ENCODE peak calls at places on chromosomes 5 and 9, in ten cellular contexts. One of them, this sample, is unnamed.

GRCh38 chr9:96612966-96613589 is 6.6 kb downstream of the CDC14B start:
- DNase-seq in fibroblast of mammary gland: no peak
- DNase-seq in kidney tubule cell: no peak
- DNase-seq in kidney: no peak
- DNase-seq in AG10803: no peak
- DNase-seq in mucosa of gallbladder: no peak
- DNase-seq in Ammon's horn: peak
- DNase-seq in stimulated activated CD8-positive, alpha-beta memory T cell treated with anti-CD3 and anti-CD28 coated beads, Interleukin-12 subunit alpha, Interleukin-12 subunit beta, amount 100 ng/mL, for 4 hours: no peak
- DNase-seq in ELR: no peak
- DNase-seq in AG09319: no peak
- DNase-seq in this sample: no peak

GRCh38 chr9:114100536-114100935 is 1.4 kb upstream of the KIF12 start:
- DNase-seq in fibroblast of mammary gland: no peak
- DNase-seq in kidney tubule cell: peak
- DNase-seq in kidney: peak
- DNase-seq in AG10803: no peak
- DNase-seq in mucosa of gallbladder: no peak
- DNase-seq in Ammon's horn: no peak
- DNase-seq in stimulated activated CD8-positive, alpha-beta memory T cell treated with anti-CD3 and anti-CD28 coated beads, Interleukin-12 subunit alpha, Interleukin-12 subunit beta, amount 100 ng/mL, for 4 hours: no peak
- DNase-seq in ELR: no peak
- DNase-seq in AG09319: no peak
- DNase-seq in this sample: no peak

GRCh38 chr9:110047955-110048472 is 159.9 kb downstream of the C9orf152 start:
- DNase-seq in fibroblast of mammary gland: no peak
- DNase-seq in kidney tubule cell: peak
- DNase-seq in kidney: no peak
- DNase-seq in AG10803: no peak
- DNase-seq in mucosa of gallbladder: no peak
- DNase-seq in Ammon's horn: peak
- DNase-seq in stimulated activated CD8-positive, alpha-beta memory T cell treated with anti-CD3 and anti-CD28 coated beads, Interleukin-12 subunit alpha, Interleukin-12 subunit beta, amount 100 ng/mL, for 4 hours: no peak
- DNase-seq in ELR: no peak
- DNase-seq in AG09319: no peak
- DNase-seq in this sample: no peak

GRCh38 chr9:134057311-134057665 is 10.5 kb downstream of the BRD3 start:
- DNase-seq in fibroblast of mammary gland: no peak
- DNase-seq in kidney tubule cell: no peak
- DNase-seq in kidney: no peak
- DNase-seq in AG10803: no peak
- DNase-seq in mucosa of gallbladder: no peak
- DNase-seq in Ammon's horn: no peak
- DNase-seq in stimulated activated CD8-positive, alpha-beta memory T cell treated with anti-CD3 and anti-CD28 coated beads, Interleukin-12 subunit alpha, Interleukin-12 subunit beta, amount 100 ng/mL, for 4 hours: no peak
- DNase-seq in ELR: no peak
- DNase-seq in AG09319: no peak
- DNase-seq in this sample: no peak

GRCh38 chr5:58184910-58185309 is 275.0 kb downstream of the PLK2 start:
- DNase-seq in fibroblast of mammary gland: peak
- DNase-seq in kidney tubule cell: peak
- DNase-seq in kidney: no peak
- DNase-seq in AG10803: peak
- DNase-seq in mucosa of gallbladder: no peak
- DNase-seq in Ammon's horn: no peak
- DNase-seq in stimulated activated CD8-positive, alpha-beta memory T cell treated with anti-CD3 and anti-CD28 coated beads, Interleukin-12 subunit alpha, Interleukin-12 subunit beta, amount 100 ng/mL, for 4 hours: no peak
- DNase-seq in ELR: peak
- DNase-seq in AG09319: peak
- DNase-seq in this sample: no peak

GRCh38 chr5:164119806-164120440 is 614.5 kb downstream of the MAT2B start:
- DNase-seq in fibroblast of mammary gland: peak
- DNase-seq in kidney tubule cell: peak
- DNase-seq in kidney: no peak
- DNase-seq in AG10803: peak
- DNase-seq in mucosa of gallbladder: no peak
- DNase-seq in Ammon's horn: no peak
- DNase-seq in stimulated activated CD8-positive, alpha-beta memory T cell treated with anti-CD3 and anti-CD28 coated beads, Interleukin-12 subunit alpha, Interleukin-12 subunit beta, amount 100 ng/mL, for 4 hours: no peak
- DNase-seq in ELR: peak
- DNase-seq in AG09319: no peak
- DNase-seq in this sample: peak

GRCh38 chr5:6590581-6590980 is 42.3 kb downstream of the NSUN2 start:
- DNase-seq in fibroblast of mammary gland: no peak
- DNase-seq in kidney tubule cell: no peak
- DNase-seq in kidney: no peak
- DNase-seq in AG10803: no peak
- DNase-seq in mucosa of gallbladder: no peak
- DNase-seq in Ammon's horn: no peak
- DNase-seq in stimulated activated CD8-positive, alpha-beta memory T cell treated with anti-CD3 and anti-CD28 coated beads, Interleukin-12 subunit alpha, Interleukin-12 subunit beta, amount 100 ng/mL, for 4 hours: no peak
- DNase-seq in ELR: no peak
- DNase-seq in AG09319: no peak
- DNase-seq in this sample: no peak

GRCh38 chr9:9563817-9564216 is 1049.0 kb downstream of the PTPRD start:
- DNase-seq in fibroblast of mammary gland: no peak
- DNase-seq in kidney tubule cell: peak
- DNase-seq in kidney: no peak
- DNase-seq in AG10803: no peak
- DNase-seq in mucosa of gallbladder: no peak
- DNase-seq in Ammon's horn: no peak
- DNase-seq in stimulated activated CD8-positive, alpha-beta memory T cell treated with anti-CD3 and anti-CD28 coated beads, Interleukin-12 subunit alpha, Interleukin-12 subunit beta, amount 100 ng/mL, for 4 hours: no peak
- DNase-seq in ELR: no peak
- DNase-seq in AG09319: no peak
- DNase-seq in this sample: no peak

GRCh38 chr9:123364241-123364824 is 8.3 kb downstream of the CRB2 start:
- DNase-seq in fibroblast of mammary gland: peak
- DNase-seq in kidney tubule cell: peak
- DNase-seq in kidney: no peak
- DNase-seq in AG10803: peak
- DNase-seq in mucosa of gallbladder: no peak
- DNase-seq in Ammon's horn: peak
- DNase-seq in stimulated activated CD8-positive, alpha-beta memory T cell treated with anti-CD3 and anti-CD28 coated beads, Interleukin-12 subunit alpha, Interleukin-12 subunit beta, amount 100 ng/mL, for 4 hours: no peak
- DNase-seq in ELR: no peak
- DNase-seq in AG09319: no peak
- DNase-seq in this sample: no peak

GRCh38 chr5:179542170-179542569 is 8.2 kb upstream of the RUFY1 start:
- DNase-seq in fibroblast of mammary gland: no peak
- DNase-seq in kidney tubule cell: no peak
- DNase-seq in kidney: no peak
- DNase-seq in AG10803: no peak
- DNase-seq in mucosa of gallbladder: no peak
- DNase-seq in Ammon's horn: no peak
- DNase-seq in stimulated activated CD8-positive, alpha-beta memory T cell treated with anti-CD3 and anti-CD28 coated beads, Interleukin-12 subunit alpha, Interleukin-12 subunit beta, amount 100 ng/mL, for 4 hours: no peak
- DNase-seq in ELR: no peak
- DNase-seq in AG09319: no peak
- DNase-seq in this sample: no peak

GRCh38 chr5:72523960-72524582 is 16.9 kb upstream of the ZNF366 start:
- DNase-seq in fibroblast of mammary gland: peak
- DNase-seq in kidney tubule cell: peak
- DNase-seq in kidney: no peak
- DNase-seq in AG10803: peak
- DNase-seq in mucosa of gallbladder: no peak
- DNase-seq in Ammon's horn: peak
- DNase-seq in stimulated activated CD8-positive, alpha-beta memory T cell treated with anti-CD3 and anti-CD28 coated beads, Interleukin-12 subunit alpha, Interleukin-12 subunit beta, amount 100 ng/mL, for 4 hours: no peak
- DNase-seq in ELR: peak
- DNase-seq in AG09319: peak
- DNase-seq in this sample: no peak

GRCh38 chr9:113558632-113559502 is 95.3 kb downstream of the RGS3 start:
- DNase-seq in fibroblast of mammary gland: peak
- DNase-seq in kidney tubule cell: peak
- DNase-seq in kidney: peak
- DNase-seq in AG10803: peak
- DNase-seq in mucosa of gallbladder: peak
- DNase-seq in Ammon's horn: peak
- DNase-seq in stimulated activated CD8-positive, alpha-beta memory T cell treated with anti-CD3 and anti-CD28 coated beads, Interleukin-12 subunit alpha, Interleukin-12 subunit beta, amount 100 ng/mL, for 4 hours: no peak
- DNase-seq in ELR: peak
- DNase-seq in AG09319: no peak
- DNase-seq in this sample: peak

GRCh38 chr9:135123735-135124134 is 36.3 kb downstream of the OLFM1 start:
- DNase-seq in fibroblast of mammary gland: no peak
- DNase-seq in kidney tubule cell: no peak
- DNase-seq in kidney: no peak
- DNase-seq in AG10803: no peak
- DNase-seq in mucosa of gallbladder: no peak
- DNase-seq in Ammon's horn: peak
- DNase-seq in stimulated activated CD8-positive, alpha-beta memory T cell treated with anti-CD3 and anti-CD28 coated beads, Interleukin-12 subunit alpha, Interleukin-12 subunit beta, amount 100 ng/mL, for 4 hours: no peak
- DNase-seq in ELR: no peak
- DNase-seq in AG09319: no peak
- DNase-seq in this sample: no peak

GRCh38 chr9:6910497-6910896 is 152.7 kb downstream of the KDM4C start:
- DNase-seq in fibroblast of mammary gland: no peak
- DNase-seq in kidney tubule cell: no peak
- DNase-seq in kidney: no peak
- DNase-seq in AG10803: no peak
- DNase-seq in mucosa of gallbladder: no peak
- DNase-seq in Ammon's horn: no peak
- DNase-seq in stimulated activated CD8-positive, alpha-beta memory T cell treated with anti-CD3 and anti-CD28 coated beads, Interleukin-12 subunit alpha, Interleukin-12 subunit beta, amount 100 ng/mL, for 4 hours: no peak
- DNase-seq in ELR: no peak
- DNase-seq in AG09319: no peak
- DNase-seq in this sample: no peak

GRCh38 chr9:88355166-88355565 is 33.1 kb upstream of the SPIN1 start:
- DNase-seq in fibroblast of mammary gland: peak
- DNase-seq in kidney tubule cell: peak
- DNase-seq in kidney: no peak
- DNase-seq in AG10803: no peak
- DNase-seq in mucosa of gallbladder: peak
- DNase-seq in Ammon's horn: no peak
- DNase-seq in stimulated activated CD8-positive, alpha-beta memory T cell treated with anti-CD3 and anti-CD28 coated beads, Interleukin-12 subunit alpha, Interleukin-12 subunit beta, amount 100 ng/mL, for 4 hours: no peak
- DNase-seq in ELR: peak
- DNase-seq in AG09319: no peak
- DNase-seq in this sample: no peak

GRCh38 chr5:146032911-146033310 is 72.5 kb downstream of the PLAC8L1 start:
- DNase-seq in fibroblast of mammary gland: no peak
- DNase-seq in kidney tubule cell: no peak
- DNase-seq in kidney: no peak
- DNase-seq in AG10803: no peak
- DNase-seq in mucosa of gallbladder: no peak
- DNase-seq in Ammon's horn: no peak
- DNase-seq in stimulated activated CD8-positive, alpha-beta memory T cell treated with anti-CD3 and anti-CD28 coated beads, Interleukin-12 subunit alpha, Interleukin-12 subunit beta, amount 100 ng/mL, for 4 hours: no peak
- DNase-seq in ELR: no peak
- DNase-seq in AG09319: no peak
- DNase-seq in this sample: no peak

GRCh38 chr5:132229236-132229635 is 1.6 kb upstream of the P4HA2 start:
- DNase-seq in fibroblast of mammary gland: no peak
- DNase-seq in kidney tubule cell: no peak
- DNase-seq in kidney: no peak
- DNase-seq in AG10803: no peak
- DNase-seq in mucosa of gallbladder: no peak
- DNase-seq in Ammon's horn: no peak
- DNase-seq in stimulated activated CD8-positive, alpha-beta memory T cell treated with anti-CD3 and anti-CD28 coated beads, Interleukin-12 subunit alpha, Interleukin-12 subunit beta, amount 100 ng/mL, for 4 hours: no peak
- DNase-seq in ELR: no peak
- DNase-seq in AG09319: no peak
- DNase-seq in this sample: no peak

GRCh38 chr5:14193496-14193895 is 50.4 kb downstream of the TRIO start:
- DNase-seq in fibroblast of mammary gland: peak
- DNase-seq in kidney tubule cell: no peak
- DNase-seq in kidney: no peak
- DNase-seq in AG10803: no peak
- DNase-seq in mucosa of gallbladder: no peak
- DNase-seq in Ammon's horn: no peak
- DNase-seq in stimulated activated CD8-positive, alpha-beta memory T cell treated with anti-CD3 and anti-CD28 coated beads, Interleukin-12 subunit alpha, Interleukin-12 subunit beta, amount 100 ng/mL, for 4 hours: no peak
- DNase-seq in ELR: no peak
- DNase-seq in AG09319: no peak
- DNase-seq in this sample: no peak

GRCh38 chr9:6428940-6429889 is 16.2 kb downstream of the UHRF2 start:
- DNase-seq in fibroblast of mammary gland: peak
- DNase-seq in kidney tubule cell: peak
- DNase-seq in kidney: no peak
- DNase-seq in AG10803: no peak
- DNase-seq in mucosa of gallbladder: no peak
- DNase-seq in Ammon's horn: no peak
- DNase-seq in stimulated activated CD8-positive, alpha-beta memory T cell treated with anti-CD3 and anti-CD28 coated beads, Interleukin-12 subunit alpha, Interleukin-12 subunit beta, amount 100 ng/mL, for 4 hours: no peak
- DNase-seq in ELR: no peak
- DNase-seq in AG09319: no peak
- DNase-seq in this sample: no peak

GRCh38 chr5:125209650-125210049 is 463.2 kb upstream of the ZNF608 start:
- DNase-seq in fibroblast of mammary gland: peak
- DNase-seq in kidney tubule cell: no peak
- DNase-seq in kidney: no peak
- DNase-seq in AG10803: peak
- DNase-seq in mucosa of gallbladder: no peak
- DNase-seq in Ammon's horn: no peak
- DNase-seq in stimulated activated CD8-positive, alpha-beta memory T cell treated with anti-CD3 and anti-CD28 coated beads, Interleukin-12 subunit alpha, Interleukin-12 subunit beta, amount 100 ng/mL, for 4 hours: no peak
- DNase-seq in ELR: no peak
- DNase-seq in AG09319: no peak
- DNase-seq in this sample: no peak

GRCh38 chr9:93825348-93826115 is 129.6 kb downstream of the BARX1 start:
- DNase-seq in fibroblast of mammary gland: no peak
- DNase-seq in kidney tubule cell: no peak
- DNase-seq in kidney: no peak
- DNase-seq in AG10803: no peak
- DNase-seq in mucosa of gallbladder: no peak
- DNase-seq in Ammon's horn: no peak
- DNase-seq in stimulated activated CD8-positive, alpha-beta memory T cell treated with anti-CD3 and anti-CD28 coated beads, Interleukin-12 subunit alpha, Interleukin-12 subunit beta, amount 100 ng/mL, for 4 hours: no peak
- DNase-seq in ELR: no peak
- DNase-seq in AG09319: no peak
- DNase-seq in this sample: no peak

GRCh38 chr9:5112109-5112592 is 73.3 kb downstream of the INSL6 start:
- DNase-seq in fibroblast of mammary gland: no peak
- DNase-seq in kidney tubule cell: no peak
- DNase-seq in kidney: peak
- DNase-seq in AG10803: no peak
- DNase-seq in mucosa of gallbladder: no peak
- DNase-seq in Ammon's horn: no peak
- DNase-seq in stimulated activated CD8-positive, alpha-beta memory T cell treated with anti-CD3 and anti-CD28 coated beads, Interleukin-12 subunit alpha, Interleukin-12 subunit beta, amount 100 ng/mL, for 4 hours: no peak
- DNase-seq in ELR: no peak
- DNase-seq in AG09319: no peak
- DNase-seq in this sample: no peak

GRCh38 chr5:176816043-176816745 is 5.8 kb downstream of the UNC5A start:
- DNase-seq in fibroblast of mammary gland: no peak
- DNase-seq in kidney tubule cell: no peak
- DNase-seq in kidney: no peak
- DNase-seq in AG10803: no peak
- DNase-seq in mucosa of gallbladder: no peak
- DNase-seq in Ammon's horn: no peak
- DNase-seq in stimulated activated CD8-positive, alpha-beta memory T cell treated with anti-CD3 and anti-CD28 coated beads, Interleukin-12 subunit alpha, Interleukin-12 subunit beta, amount 100 ng/mL, for 4 hours: no peak
- DNase-seq in ELR: no peak
- DNase-seq in AG09319: no peak
- DNase-seq in this sample: no peak